ENCODE peak calls at places on chromosomes 6 and 20, in eight cellular contexts. One of them, this sample, is unnamed.
A peak's percentile ranks its signal among the peaks of the same experiment; 100 is the strongest.

GRCh38 chr6:9085054-9085746 is 649.9 kb upstream of the SLC35B3 start:
- DNase-seq in endodermal cell: peak; percentile 50
- DNase-seq in body of pancreas: no peak
- DNase-seq in dorsolateral prefrontal cortex: no peak
- DNase-seq in psoas muscle: no peak
- DNase-seq in prostate gland: no peak
- DNase-seq in CD4-positive, alpha-beta memory T cell: no peak
- DNase-seq in tibial artery: no peak
- DNase-seq in this sample: no peak

GRCh38 chr20:9087531-9088217 is 18.8 kb downstream of the PLCB4 start:
- DNase-seq in endodermal cell: no peak
- DNase-seq in body of pancreas: no peak
- DNase-seq in prostate gland: no peak
- DNase-seq in dorsolateral prefrontal cortex: no peak
- DNase-seq in tibial artery: no peak
- DNase-seq in CD4-positive, alpha-beta memory T cell: no peak
- DNase-seq in psoas muscle: no peak
- DNase-seq in this sample: no peak

GRCh38 chr6:108168026-108168463 is 2.2 kb downstream of the NR2E1 start:
- DNase-seq in tibial artery: no peak
- DNase-seq in prostate gland: no peak
- DNase-seq in endodermal cell: peak; percentile 73
- DNase-seq in body of pancreas: no peak
- DNase-seq in dorsolateral prefrontal cortex: no peak
- DNase-seq in psoas muscle: no peak
- DNase-seq in CD4-positive, alpha-beta memory T cell: no peak
- DNase-seq in this sample: no peak

GRCh38 chr6:106614592-106615301 is 14.6 kb downstream of the RTN4IP1 start:
- DNase-seq in prostate gland: no peak
- DNase-seq in psoas muscle: no peak
- DNase-seq in endodermal cell: no peak
- DNase-seq in dorsolateral prefrontal cortex: no peak
- DNase-seq in body of pancreas: no peak
- DNase-seq in tibial artery: no peak
- DNase-seq in CD4-positive, alpha-beta memory T cell: no peak
- DNase-seq in this sample: no peak

GRCh38 chr6:13159295-13159694 is 169.0 kb downstream of the TBC1D7 start:
- DNase-seq in tibial artery: no peak
- DNase-seq in CD4-positive, alpha-beta memory T cell: no peak
- DNase-seq in endodermal cell: no peak
- DNase-seq in dorsolateral prefrontal cortex: no peak
- DNase-seq in psoas muscle: no peak
- DNase-seq in prostate gland: no peak
- DNase-seq in body of pancreas: peak; percentile 46
- DNase-seq in this sample: no peak

GRCh38 chr6:104286641-104287040 is 573.1 kb downstream of the HACE1 start:
- DNase-seq in tibial artery: no peak
- DNase-seq in CD4-positive, alpha-beta memory T cell: no peak
- DNase-seq in prostate gland: no peak
- DNase-seq in psoas muscle: no peak
- DNase-seq in body of pancreas: no peak
- DNase-seq in endodermal cell: no peak
- DNase-seq in dorsolateral prefrontal cortex: no peak
- DNase-seq in this sample: no peak

GRCh38 chr6:16217156-16217721 is 21.1 kb upstream of the GMPR start:
- DNase-seq in psoas muscle: no peak
- DNase-seq in endodermal cell: peak; percentile 58
- DNase-seq in tibial artery: no peak
- DNase-seq in body of pancreas: no peak
- DNase-seq in dorsolateral prefrontal cortex: no peak
- DNase-seq in prostate gland: no peak
- DNase-seq in CD4-positive, alpha-beta memory T cell: no peak
- DNase-seq in this sample: no peak

GRCh38 chr6:137430954-137431353 is 63.2 kb downstream of the OLIG3 start:
- DNase-seq in CD4-positive, alpha-beta memory T cell: no peak
- DNase-seq in psoas muscle: no peak
- DNase-seq in tibial artery: no peak
- DNase-seq in endodermal cell: no peak
- DNase-seq in body of pancreas: no peak
- DNase-seq in prostate gland: no peak
- DNase-seq in dorsolateral prefrontal cortex: no peak
- DNase-seq in this sample: no peak

GRCh38 chr6:54801669-54802068 is 44.9 kb upstream of the FAM83B start:
- DNase-seq in body of pancreas: no peak
- DNase-seq in psoas muscle: no peak
- DNase-seq in CD4-positive, alpha-beta memory T cell: no peak
- DNase-seq in endodermal cell: no peak
- DNase-seq in prostate gland: no peak
- DNase-seq in tibial artery: no peak
- DNase-seq in dorsolateral prefrontal cortex: no peak
- DNase-seq in this sample: no peak

GRCh38 chr6:87747646-87748045 is 45.6 kb upstream of the AKIRIN2 start:
- DNase-seq in CD4-positive, alpha-beta memory T cell: no peak
- DNase-seq in psoas muscle: no peak
- DNase-seq in tibial artery: no peak
- DNase-seq in body of pancreas: no peak
- DNase-seq in dorsolateral prefrontal cortex: no peak
- DNase-seq in endodermal cell: no peak
- DNase-seq in prostate gland: no peak
- DNase-seq in this sample: no peak

GRCh38 chr6:55293116-55293515 is 34.2 kb upstream of the GFRAL start:
- DNase-seq in CD4-positive, alpha-beta memory T cell: no peak
- DNase-seq in endodermal cell: no peak
- DNase-seq in dorsolateral prefrontal cortex: no peak
- DNase-seq in body of pancreas: no peak
- DNase-seq in psoas muscle: no peak
- DNase-seq in prostate gland: no peak
- DNase-seq in tibial artery: no peak
- DNase-seq in this sample: no peak

GRCh38 chr6:13275435-13275989 is 52.8 kb downstream of the TBC1D7 start:
- DNase-seq in CD4-positive, alpha-beta memory T cell: no peak
- DNase-seq in prostate gland: no peak
- DNase-seq in body of pancreas: no peak
- DNase-seq in endodermal cell: no peak
- DNase-seq in dorsolateral prefrontal cortex: no peak
- DNase-seq in tibial artery: no peak
- DNase-seq in psoas muscle: no peak
- DNase-seq in this sample: no peak

GRCh38 chr6:21556968-21557721 is 36.4 kb upstream of the SOX4 start:
- DNase-seq in psoas muscle: no peak
- DNase-seq in endodermal cell: no peak
- DNase-seq in CD4-positive, alpha-beta memory T cell: no peak
- DNase-seq in body of pancreas: peak; percentile 67
- DNase-seq in tibial artery: peak; percentile 23
- DNase-seq in dorsolateral prefrontal cortex: no peak
- DNase-seq in prostate gland: peak; percentile 78
- DNase-seq in this sample: no peak

GRCh38 chr6:125658759-125659431 is 90.5 kb upstream of the HEY2 start:
- DNase-seq in endodermal cell: no peak
- DNase-seq in psoas muscle: no peak
- DNase-seq in body of pancreas: no peak
- DNase-seq in prostate gland: no peak
- DNase-seq in tibial artery: no peak
- DNase-seq in dorsolateral prefrontal cortex: no peak
- DNase-seq in CD4-positive, alpha-beta memory T cell: no peak
- DNase-seq in this sample: peak; percentile 29

GRCh38 chr6:98041921-98042320 is 758.9 kb upstream of the MMS22L start:
- DNase-seq in prostate gland: no peak
- DNase-seq in CD4-positive, alpha-beta memory T cell: no peak
- DNase-seq in psoas muscle: no peak
- DNase-seq in body of pancreas: no peak
- DNase-seq in dorsolateral prefrontal cortex: no peak
- DNase-seq in endodermal cell: no peak
- DNase-seq in tibial artery: no peak
- DNase-seq in this sample: no peak

GRCh38 chr6:8953310-8953709 is 518.0 kb upstream of the SLC35B3 start:
- DNase-seq in tibial artery: no peak
- DNase-seq in dorsolateral prefrontal cortex: no peak
- DNase-seq in psoas muscle: no peak
- DNase-seq in body of pancreas: no peak
- DNase-seq in endodermal cell: no peak
- DNase-seq in prostate gland: no peak
- DNase-seq in CD4-positive, alpha-beta memory T cell: no peak
- DNase-seq in this sample: no peak

GRCh38 chr20:5156670-5157448 is 30.1 kb downstream of the CDS2 start:
- DNase-seq in prostate gland: no peak
- DNase-seq in CD4-positive, alpha-beta memory T cell: no peak
- DNase-seq in tibial artery: no peak
- DNase-seq in endodermal cell: no peak
- DNase-seq in dorsolateral prefrontal cortex: no peak
- DNase-seq in body of pancreas: no peak
- DNase-seq in psoas muscle: no peak
- DNase-seq in this sample: no peak

GRCh38 chr20:2509468-2509781 is 710 bp upstream of the ZNF343 start:
- DNase-seq in dorsolateral prefrontal cortex: no peak
- DNase-seq in body of pancreas: no peak
- DNase-seq in tibial artery: no peak
- DNase-seq in endodermal cell: no peak
- DNase-seq in prostate gland: no peak
- DNase-seq in CD4-positive, alpha-beta memory T cell: no peak
- DNase-seq in psoas muscle: no peak
- DNase-seq in this sample: no peak

GRCh38 chr6:56842602-56843475 is 112.1 kb upstream of the BEND6 start:
- DNase-seq in tibial artery: peak; percentile 32
- DNase-seq in CD4-positive, alpha-beta memory T cell: no peak
- DNase-seq in dorsolateral prefrontal cortex: no peak
- DNase-seq in body of pancreas: peak; percentile 19
- DNase-seq in prostate gland: no peak
- DNase-seq in endodermal cell: peak; percentile 86
- DNase-seq in psoas muscle: peak; percentile 46
- DNase-seq in this sample: peak; percentile 39

GRCh38 chr6:42511803-42512422 is 51.9 kb upstream of the UBR2 start:
- DNase-seq in prostate gland: no peak
- DNase-seq in psoas muscle: no peak
- DNase-seq in body of pancreas: no peak
- DNase-seq in CD4-positive, alpha-beta memory T cell: no peak
- DNase-seq in dorsolateral prefrontal cortex: no peak
- DNase-seq in tibial artery: no peak
- DNase-seq in endodermal cell: no peak
- DNase-seq in this sample: no peak

GRCh38 chr20:59850018-59850641 is 83.3 kb downstream of the SYCP2 start:
- DNase-seq in body of pancreas: no peak
- DNase-seq in psoas muscle: no peak
- DNase-seq in CD4-positive, alpha-beta memory T cell: peak; percentile 4
- DNase-seq in prostate gland: no peak
- DNase-seq in dorsolateral prefrontal cortex: no peak
- DNase-seq in endodermal cell: no peak
- DNase-seq in tibial artery: no peak
- DNase-seq in this sample: no peak

GRCh38 chr6:168195712-168196111 is 116.7 kb upstream of the FRMD1 start:
- DNase-seq in endodermal cell: no peak
- DNase-seq in CD4-positive, alpha-beta memory T cell: no peak
- DNase-seq in tibial artery: peak; percentile 4
- DNase-seq in psoas muscle: no peak
- DNase-seq in dorsolateral prefrontal cortex: no peak
- DNase-seq in prostate gland: no peak
- DNase-seq in body of pancreas: no peak
- DNase-seq in this sample: no peak
- H3K27ac ChIP-seq in endodermal cell: no peak overlapping the region
- H3K27ac ChIP-seq in CD4-positive, alpha-beta memory T cell: no peak overlapping the region
- H3K27ac ChIP-seq in tibial artery: no peak overlapping the region
- H3K27ac ChIP-seq in psoas muscle: no peak overlapping the region
- H3K27ac ChIP-seq in dorsolateral prefrontal cortex: no peak overlapping the region
- H3K27ac ChIP-seq in prostate gland: peak overlapping the region; percentile 71
- H3K27ac ChIP-seq in body of pancreas: peak overlapping the region; percentile 52
- H3K27ac ChIP-seq in this sample: no peak overlapping the region

GRCh38 chr6:158627940-158628211 is 16.7 kb downstream of the DYNLT1 start:
- DNase-seq in tibial artery: no peak
- DNase-seq in prostate gland: no peak
- DNase-seq in CD4-positive, alpha-beta memory T cell: no peak
- DNase-seq in endodermal cell: no peak
- DNase-seq in dorsolateral prefrontal cortex: no peak
- DNase-seq in psoas muscle: no peak
- DNase-seq in body of pancreas: no peak
- DNase-seq in this sample: no peak
- H3K27ac ChIP-seq in tibial artery: peak overlapping the region; percentile 94
- H3K27ac ChIP-seq in prostate gland: no peak overlapping the region
- H3K27ac ChIP-seq in CD4-positive, alpha-beta memory T cell: no peak overlapping the region
- H3K27ac ChIP-seq in endodermal cell: no peak overlapping the region
- H3K27ac ChIP-seq in dorsolateral prefrontal cortex: no peak overlapping the region
- H3K27ac ChIP-seq in psoas muscle: no peak overlapping the region
- H3K27ac ChIP-seq in body of pancreas: no peak overlapping the region
- H3K27ac ChIP-seq in this sample: no peak overlapping the region

GRCh38 chr20:45355209-45355608 is 7.0 kb upstream of the SDC4 start:
- DNase-seq in prostate gland: no peak
- DNase-seq in psoas muscle: no peak
- DNase-seq in tibial artery: no peak
- DNase-seq in CD4-positive, alpha-beta memory T cell: no peak
- DNase-seq in dorsolateral prefrontal cortex: no peak
- DNase-seq in body of pancreas: no peak
- DNase-seq in endodermal cell: no peak
- DNase-seq in this sample: no peak
- H3K27ac ChIP-seq in prostate gland: no peak overlapping the region
- H3K27ac ChIP-seq in psoas muscle: peak overlapping the region; percentile 90
- H3K27ac ChIP-seq in tibial artery: no peak overlapping the region
- H3K27ac ChIP-seq in CD4-positive, alpha-beta memory T cell: peak overlapping the region; percentile 27
- H3K27ac ChIP-seq in dorsolateral prefrontal cortex: no peak overlapping the region
- H3K27ac ChIP-seq in body of pancreas: no peak overlapping the region
- H3K27ac ChIP-seq in endodermal cell: no peak overlapping the region
- H3K27ac ChIP-seq in this sample: peak overlapping the region; percentile 93

GRCh38 chr6:143061597-143062385 is 1.1 kb downstream of the AIG1 start:
- DNase-seq in CD4-positive, alpha-beta memory T cell: no peak
- DNase-seq in tibial artery: no peak
- DNase-seq in psoas muscle: no peak
- DNase-seq in prostate gland: no peak
- DNase-seq in endodermal cell: no peak
- DNase-seq in dorsolateral prefrontal cortex: no peak
- DNase-seq in body of pancreas: no peak
- DNase-seq in this sample: no peak

GRCh38 chr6:143060806-143061596 is at the start of gene AIG1:
- DNase-seq in dorsolateral prefrontal cortex: peak; percentile 68
- DNase-seq in psoas muscle: peak; percentile 81
- DNase-seq in CD4-positive, alpha-beta memory T cell: peak; percentile 72
- DNase-seq in endodermal cell: peak; percentile 87
- DNase-seq in body of pancreas: no peak
- DNase-seq in tibial artery: peak; percentile 61
- DNase-seq in prostate gland: no peak
- DNase-seq in this sample: no peak

GRCh38 chr6:143059616-143060353 is 904 bp upstream of the AIG1 start:
- DNase-seq in body of pancreas: peak; percentile 42
- DNase-seq in CD4-positive, alpha-beta memory T cell: peak; percentile 35
- DNase-seq in prostate gland: peak; percentile 63
- DNase-seq in endodermal cell: peak; percentile 53
- DNase-seq in tibial artery: no peak
- DNase-seq in dorsolateral prefrontal cortex: no peak
- DNase-seq in psoas muscle: peak; percentile 23
- DNase-seq in this sample: no peak

GRCh38 chr6:143058987-143059386 is 1.7 kb upstream of the AIG1 start:
- DNase-seq in psoas muscle: no peak
- DNase-seq in CD4-positive, alpha-beta memory T cell: no peak
- DNase-seq in body of pancreas: no peak
- DNase-seq in dorsolateral prefrontal cortex: no peak
- DNase-seq in tibial artery: no peak
- DNase-seq in endodermal cell: no peak
- DNase-seq in prostate gland: no peak
- DNase-seq in this sample: no peak

DNA sequence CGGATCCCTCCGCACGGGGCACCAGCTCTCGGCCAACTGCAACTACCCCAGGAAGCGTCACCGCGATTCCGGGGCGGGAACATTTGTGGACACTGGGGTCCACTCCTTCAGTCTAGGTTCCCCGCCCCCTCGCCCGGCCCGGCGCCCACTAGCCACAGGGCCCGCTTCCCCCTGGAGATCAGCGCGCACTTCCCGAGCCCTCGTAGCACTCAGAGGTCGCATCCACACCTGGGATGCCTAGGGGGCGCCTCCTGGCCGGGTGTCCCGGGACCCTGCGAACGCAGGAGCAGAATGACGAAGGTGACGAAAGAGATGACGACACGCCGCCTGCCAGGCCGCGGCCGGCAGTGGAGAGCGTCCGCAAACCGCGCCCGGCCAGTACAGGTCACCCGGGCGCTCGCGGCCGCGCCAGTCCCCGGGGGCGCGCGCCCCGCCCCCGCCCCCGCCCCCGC is 309 bp upstream of the AIG1 start:
- DNase-seq in body of pancreas: peak; percentile 83
- DNase-seq in dorsolateral prefrontal cortex: peak; percentile 87
- DNase-seq in prostate gland: peak; percentile 71
- DNase-seq in tibial artery: peak; percentile 87
- DNase-seq in endodermal cell: peak; percentile 91
- DNase-seq in CD4-positive, alpha-beta memory T cell: peak; percentile 78
- DNase-seq in psoas muscle: peak; percentile 88
- DNase-seq in this sample: peak; percentile 83
- H3K27ac ChIP-seq in body of pancreas: peak overlapping the region; percentile 95
- H3K27ac ChIP-seq in dorsolateral prefrontal cortex: peak overlapping the region; percentile 91
- H3K27ac ChIP-seq in prostate gland: peak overlapping the region; percentile 93
- H3K27ac ChIP-seq in tibial artery: peak overlapping the region; percentile 98
- H3K27ac ChIP-seq in endodermal cell: peak overlapping the region; percentile 56
- H3K27ac ChIP-seq in CD4-positive, alpha-beta memory T cell: peak overlapping the region; percentile 70
- H3K27ac ChIP-seq in psoas muscle: peak overlapping the region; percentile 94
- H3K27ac ChIP-seq in this sample: peak overlapping the region; percentile 96

This sample was measured in left ventricle myocardium inferior.